ENCODE peak calls at places on chromosomes 3 and 15, in six cellular contexts. D is cardiac fibroblast, N is prostate gland, C is fibroblast of lung, P is dorsolateral prefrontal cortex, H is OCI-LY7. T is an unnamed sample.

GRCh38 chr15:64634576-64635485 is 140.6 kb downstream of the RBPMS2 start:
- DNase-seq in N (no peak), P (no peak), D (peak; percentile 42), C (no peak), H (no peak), T (no peak)

GRCh38 chr3:197545111-197545510 is 10.7 kb downstream of the BDH1 start:
- DNase-seq in H (no peak), N (no peak), P (no peak), C (no peak), D (no peak), T (no peak)

GRCh38 chr3:168407381-168407780 is 311.7 kb upstream of the GOLIM4 start:
- DNase-seq in D (no peak), C (no peak), P (no peak), N (no peak), H (no peak), T (no peak)

GRCh38 chr3:46998121-46998851 is 18.8 kb downstream of the NBEAL2 start:
- DNase-seq in C (peak; percentile 39), P (peak; percentile 33), H (peak; percentile 77), N (peak; percentile 65), D (peak; percentile 49), T (no peak)

GRCh38 chr3:160757624-160758106 is 1.6 kb downstream of the PPM1L start:
- DNase-seq in D (no peak), N (no peak), P (no peak), H (peak; percentile 51), C (no peak), T (no peak)

GRCh38 chr3:194204793-194205065 is 68.8 kb downstream of the HES1 start:
- DNase-seq in C (no peak), N (peak; percentile 71), H (no peak), P (no peak), D (no peak), T (no peak)

GRCh38 chr3:12895391-12896205 is 54.2 kb upstream of the RPL32 start:
- DNase-seq in N (no peak), P (no peak), D (peak; percentile 27), C (no peak), H (no peak), T (no peak)

GRCh38 chr15:80695099-80695910 is at the start of gene ABHD17C:
- DNase-seq in D (peak; percentile 69), H (peak; percentile 48), P (peak; percentile 48), N (peak; percentile 65), C (peak; percentile 45), T (no peak)

GRCh38 chr3:13419356-13420050 is 619 bp downstream of the NUP210 start:
- DNase-seq in N (no peak), C (no peak), P (peak; percentile 53), H (peak; percentile 72), D (no peak), T (no peak)

GRCh38 chr3:168939651-168940238 is 723.8 kb downstream of the MECOM start:
- DNase-seq in H (no peak), D (no peak), P (no peak), C (no peak), N (no peak), T (no peak)

GRCh38 chr3:191435981-191436380 is 25.0 kb upstream of the PYDC2 start:
- DNase-seq in D (no peak), H (peak; percentile 25), C (no peak), N (no peak), P (no peak), T (no peak)

GRCh38 chr3:193827039-193827669 is 234.1 kb downstream of the OPA1 start:
- DNase-seq in C (no peak), P (no peak), H (no peak), D (no peak), N (no peak), T (no peak)

GRCh38 chr3:50150863-50151686 is 4.0 kb upstream of the SEMA3F start:
- DNase-seq in H (no peak), D (no peak), N (peak; percentile 87), C (no peak), P (no peak), T (no peak)

GRCh38 chr3:111621535-111621934 is 26.4 kb upstream of the ZBED2 start:
- DNase-seq in H (peak; percentile 7), D (no peak), P (no peak), C (no peak), N (no peak), T (no peak)

GRCh38 chr3:114645392-114645791 is 351.6 kb downstream of the TIGIT start:
- DNase-seq in N (no peak), H (no peak), D (peak; percentile 38), C (peak; percentile 46), P (no peak), T (no peak)

GRCh38 chr15:98999233-98999632 is 8.4 kb downstream of the PGPEP1L start:
- DNase-seq in H (no peak), C (no peak), N (no peak), P (no peak), D (no peak), T (no peak)

GRCh38 chr3:138127636-138128365 is 4.4 kb downstream of the A4GNT start:
- DNase-seq in N (no peak), H (no peak), C (no peak), P (no peak), D (peak; percentile 4), T (no peak)

GRCh38 chr15:72206677-72207000 is 9.1 kb upstream of the GRAMD2A start:
- DNase-seq in N (no peak), D (no peak), P (no peak), C (no peak), H (no peak), T (no peak)

GRCh38 chr15:27459836-27460235 is 488.9 kb downstream of the GABRG3 start:
- DNase-seq in D (no peak), C (no peak), H (no peak), N (no peak), P (no peak), T (no peak)

GRCh38 chr15:77759896-77760592 is 127.3 kb upstream of the LINGO1 start:
- DNase-seq in H (no peak), P (peak; percentile 45), C (no peak), N (no peak), D (no peak), T (no peak)

GRCh38 chr3:171967932-171968678 is 71.3 kb upstream of the FNDC3B start:
- DNase-seq in P (no peak), C (peak; percentile 82), D (peak; percentile 84), N (no peak), H (no peak), T (peak; percentile 87)

GRCh38 chr3:194205675-194206133 is 69.8 kb downstream of the HES1 start:
- DNase-seq in C (no peak), H (peak; percentile 29), N (no peak), D (no peak), P (no peak), T (no peak)

GRCh38 chr15:51088585-51088984 is 6.1 kb downstream of the TNFAIP8L3 start:
- DNase-seq in N (no peak), P (no peak), D (no peak), C (no peak), H (no peak), T (no peak)

GRCh38 chr15:51085764-51086163 is 8.9 kb downstream of the TNFAIP8L3 start:
- DNase-seq in C (peak; percentile 36), D (peak; percentile 53), P (no peak), N (no peak), H (no peak), T (no peak)

GRCh38 chr15:51089041-51089440 is 5.7 kb downstream of the TNFAIP8L3 start:
- DNase-seq in H (no peak), P (no peak), C (no peak), D (no peak), N (no peak), T (no peak)

GRCh38 chr15:51086409-51086808 is 8.3 kb downstream of the TNFAIP8L3 start:
- DNase-seq in P (no peak), C (no peak), D (no peak), H (no peak), N (no peak), T (no peak)

DNA sequence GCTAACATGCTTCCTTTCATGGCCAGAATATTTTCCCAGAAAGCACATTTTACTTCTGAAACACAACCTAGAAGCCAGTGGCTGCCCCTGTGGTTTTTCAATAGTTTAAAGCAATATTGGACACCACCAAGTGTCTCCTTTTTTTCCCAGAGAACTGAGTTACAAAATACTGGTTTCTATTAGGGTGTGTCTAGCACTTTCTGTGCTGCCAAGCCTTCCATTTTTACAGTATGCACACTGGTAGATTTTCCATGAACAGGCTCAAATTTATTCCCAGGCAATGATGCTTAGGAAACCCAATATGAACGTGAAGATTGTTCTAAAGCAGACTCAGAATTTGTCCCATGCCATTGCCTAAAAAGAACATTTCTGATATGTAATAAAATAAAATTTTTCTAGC is 7.2 kb downstream of the TNFAIP8L3 start:
- DNase-seq in N (no peak), D (no peak), P (no peak), H (no peak), C (peak; percentile 8), T (no peak)
- TF ChIP-seq CTCF in N (no peak), D (no peak), P (no peak), H (no peak), C (no peak), T (no peak)

GRCh38 chr15:89399390-89400120 is 64.9 kb upstream of the POLG start:
- DNase-seq in H (no peak), P (no peak), C (no peak), D (no peak), N (no peak), T (no peak)
- H3K4me3 ChIP-seq in H (no peak overlapping the region), P (peak overlapping the region; percentile 59), C (no peak overlapping the region), D (peak overlapping the region; percentile 21), N (peak overlapping the region; percentile 3), T (peak overlapping the region; percentile 32)

DNA sequence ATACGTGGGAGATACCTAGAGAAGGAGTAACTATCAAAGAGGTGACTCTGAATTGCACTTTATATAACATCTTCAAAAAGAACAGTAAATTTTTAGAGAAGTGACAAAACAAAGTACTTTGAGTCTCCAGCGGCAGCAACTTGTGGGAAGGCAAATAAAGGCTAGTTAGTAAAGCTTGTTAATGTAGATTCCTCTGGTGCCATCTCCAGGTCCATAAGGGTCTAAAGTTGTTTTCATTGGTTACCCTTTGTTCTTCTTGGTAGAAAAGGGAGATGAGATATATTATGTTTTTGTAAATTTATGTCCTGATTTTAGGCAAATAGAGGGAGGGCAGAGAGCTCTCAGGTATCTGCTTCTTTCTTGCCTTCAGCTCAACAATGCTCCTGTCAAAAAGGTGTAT is 161.6 kb downstream of the MYRIP start:
- DNase-seq in P (no peak), N (no peak), C (no peak), D (no peak), H (no peak), T (no peak)
- TF ChIP-seq CTCF in P (no peak), N (no peak), C (no peak), D (no peak), H (no peak), T (no peak)

GRCh38 chr3:188490416-188490815 is 336.5 kb downstream of the LPP start:
- DNase-seq in D (no peak), C (no peak), H (no peak), P (no peak), N (no peak), T (no peak)
- H3K4me3 ChIP-seq in D (no peak overlapping the region), C (no peak overlapping the region), H (peak overlapping the region; percentile 41), P (no peak overlapping the region), N (no peak overlapping the region), T (no peak overlapping the region)

GRCh38 chr15:62344806-62345539 is 179.9 kb upstream of the C2CD4B start:
- DNase-seq in C (peak; percentile 57), P (no peak), H (peak; percentile 83), N (peak; percentile 47), D (peak; percentile 61), T (no peak)
- TF ChIP-seq CTCF in C (peak; percentile 65), P (peak; percentile 28), H (peak; percentile 82), N (no peak), D (peak; percentile 56), T (peak; percentile 56)

T was measured in AG09309.